ENCODE peak calls at places on chromosomes 12 and 14, in nine cellular contexts. T, I, Q, S, D, Z, H, J and E are unnamed samples.

GRCh38 chr14:57725399-57726077 is 140.4 kb downstream of the SLC35F4 start:
- DNase-seq in T (no peak), I (no peak), Q (no peak), S (no peak), D (no peak), Z (no peak), H (peak), J (no peak), E (no peak)

GRCh38 chr12:68611094-68611818 is 557 bp downstream of the RAP1B start:
- DNase-seq in T (peak), I (peak), Q (no peak), S (peak), D (no peak), Z (peak), H (peak), J (peak), E (peak)

GRCh38 chr12:65022441-65022840 is 98.7 kb downstream of the WIF1 start:
- DNase-seq in T (no peak), I (no peak), Q (no peak), S (no peak), D (no peak), Z (no peak), H (peak), J (no peak), E (no peak)

GRCh38 chr14:72420749-72421452 is 473.0 kb downstream of the DPF3 start:
- DNase-seq in T (peak), I (peak), Q (peak), S (peak), D (peak), Z (peak), H (peak), J (peak), E (peak)

GRCh38 chr12:105933671-105934665 is 204.8 kb downstream of the NUAK1 start:
- DNase-seq in T (peak), I (no peak), Q (no peak), S (no peak), D (peak), Z (no peak), H (peak), J (no peak), E (peak)

GRCh38 chr14:82403972-82404371 is 870.3 kb upstream of the SEL1L start:
- DNase-seq in T (no peak), I (no peak), Q (no peak), S (no peak), D (no peak), Z (no peak), H (no peak), J (no peak), E (no peak)

GRCh38 chr14:31096255-31096654 is 70.1 kb upstream of the STRN3 start:
- DNase-seq in T (peak), I (no peak), Q (no peak), S (no peak), D (peak), Z (no peak), H (no peak), J (no peak), E (no peak)

GRCh38 chr14:75714993-75715392 is 53.9 kb downstream of the TTLL5 start:
- DNase-seq in T (no peak), I (no peak), Q (no peak), S (no peak), D (no peak), Z (no peak), H (no peak), J (no peak), E (no peak)

GRCh38 chr12:103455020-103455763 is 40.6 kb downstream of the C12orf42 start:
- DNase-seq in T (no peak), I (no peak), Q (no peak), S (peak), D (no peak), Z (no peak), H (no peak), J (no peak), E (no peak)

GRCh38 chr12:75459755-75460154 is 20.8 kb upstream of the GLIPR1 start:
- DNase-seq in T (no peak), I (no peak), Q (no peak), S (no peak), D (no peak), Z (no peak), H (no peak), J (no peak), E (no peak)

GRCh38 chr12:93990832-93991748 is 157.3 kb upstream of the PLXNC1 start:
- DNase-seq in T (peak), I (peak), Q (no peak), S (no peak), D (no peak), Z (peak), H (no peak), J (no peak), E (peak)

GRCh38 chr14:52318829-52319604 is 4.9 kb downstream of the PTGER2 start:
- DNase-seq in T (peak), I (no peak), Q (no peak), S (no peak), D (no peak), Z (no peak), H (no peak), J (no peak), E (no peak)

GRCh38 chr14:72582582-72582981 is 311.3 kb downstream of the DPF3 start:
- DNase-seq in T (no peak), I (no peak), Q (no peak), S (no peak), D (no peak), Z (no peak), H (no peak), J (no peak), E (no peak)

GRCh38 chr14:68860771-68861170 is 67.9 kb upstream of the ZFP36L1 start:
- DNase-seq in T (no peak), I (no peak), Q (no peak), S (no peak), D (no peak), Z (no peak), H (no peak), J (no peak), E (no peak)

GRCh38 chr12:121794532-121795028 is 1.1 kb upstream of the RHOF start:
- DNase-seq in T (no peak), I (no peak), Q (no peak), S (no peak), D (no peak), Z (no peak), H (no peak), J (no peak), E (no peak)

GRCh38 chr12:241266-241665 is 21.4 kb downstream of the SLC6A13 start:
- DNase-seq in T (no peak), I (no peak), Q (no peak), S (no peak), D (no peak), Z (no peak), H (no peak), J (no peak), E (no peak)

GRCh38 chr14:102554835-102555819 is 37.3 kb upstream of the RCOR1 start:
- DNase-seq in T (peak), I (peak), Q (peak), S (peak), D (no peak), Z (no peak), H (no peak), J (no peak), E (no peak)

GRCh38 chr12:41023836-41024235 is 164.3 kb upstream of the PDZRN4 start:
- DNase-seq in T (no peak), I (no peak), Q (no peak), S (no peak), D (no peak), Z (no peak), H (no peak), J (no peak), E (no peak)

GRCh38 chr12:53677612-53678133 is 1.8 kb upstream of the ATP5MC2 start:
- DNase-seq in T (no peak), I (no peak), Q (no peak), S (no peak), D (no peak), Z (peak), H (no peak), J (no peak), E (no peak)

GRCh38 chr12:44157359-44157758 is 321.5 kb downstream of the TMEM117 start:
- DNase-seq in T (no peak), I (no peak), Q (no peak), S (peak), D (no peak), Z (no peak), H (no peak), J (no peak), E (no peak)

GRCh38 chr14:99273025-99273723 is 1.2 kb upstream of the BCL11B start:
- DNase-seq in T (no peak), I (peak), Q (no peak), S (peak), D (no peak), Z (no peak), H (peak), J (no peak), E (no peak)

GRCh38 chr12:65113621-65114035 is 7.5 kb downstream of the WIF1 start:
- DNase-seq in T (peak), I (no peak), Q (no peak), S (no peak), D (no peak), Z (no peak), H (peak), J (no peak), E (no peak)

GRCh38 chr12:85138833-85139232 is 102.7 kb downstream of the LRRIQ1 start:
- DNase-seq in T (no peak), I (no peak), Q (no peak), S (no peak), D (no peak), Z (no peak), H (peak), J (no peak), E (no peak)

GRCh38 chr12:108560321-108560721 is 652 bp downstream of the SART3 start:
- DNase-seq in T (peak), I (no peak), Q (no peak), S (no peak), D (no peak), Z (no peak), H (no peak), J (no peak), E (peak)

GRCh38 chr14:93525691-93526451 is 95.1 kb downstream of the UNC79 start:
- DNase-seq in T (no peak), I (no peak), Q (no peak), S (no peak), D (no peak), Z (no peak), H (no peak), J (no peak), E (no peak)

GRCh38 chr14:31939934-31940333 is 137.2 kb upstream of the ARHGAP5 start:
- DNase-seq in T (no peak), I (no peak), Q (no peak), S (no peak), D (no peak), Z (no peak), H (no peak), J (no peak), E (no peak)